ENCODE peak calls at places on chromosomes 5 and 9, in six cellular contexts. S, Y, B, H, V and Q are unnamed samples. For H3K4me1, the result is how much of the 10 kb centered on the place peaks cover.

GRCh38 chr5:166509085-166509484 is 1782.4 kb upstream of the WWC1 start:
- DNase-seq in Y (peak), H (no peak), V (no peak), S (peak), B (no peak), Q (no peak)

GRCh38 chr9:84697494-84698114 is 28.1 kb downstream of the NTRK2 start:
- DNase-seq in V (peak), B (peak), H (peak), S (peak), Y (peak), Q (peak)

GRCh38 chr9:90259302-90260246 is 383.1 kb downstream of the DIRAS2 start:
- DNase-seq in B (no peak), S (no peak), V (no peak), Y (no peak), H (no peak), Q (no peak)

GRCh38 chr9:73426226-73426625 is 274.6 kb downstream of the ANXA1 start:
- DNase-seq in S (no peak), B (no peak), H (no peak), V (no peak), Y (no peak), Q (no peak)

GRCh38 chr5:125487231-125487630 is 740.8 kb upstream of the ZNF608 start:
- DNase-seq in H (peak), Y (no peak), V (no peak), S (no peak), B (no peak), Q (no peak)

GRCh38 chr5:123429993-123430392 is 6.8 kb upstream of the CEP120 start:
- DNase-seq in H (peak), Y (peak), S (no peak), V (no peak), B (no peak), Q (peak)

GRCh38 chr9:76557674-76558073 is 98.7 kb downstream of the GCNT1 start:
- DNase-seq in S (no peak), B (no peak), Y (peak), V (no peak), H (peak), Q (no peak)

GRCh38 chr5:80109549-80110478 is 74.7 kb downstream of the THBS4 start:
- DNase-seq in V (no peak), B (no peak), Y (no peak), S (no peak), H (no peak), Q (no peak)

GRCh38 chr9:116238751-116239340 is 85.3 kb downstream of the PAPPA start:
- DNase-seq in B (no peak), Y (peak), S (no peak), V (no peak), H (peak), Q (no peak)

GRCh38 chr5:134511796-134512660 is 13.4 kb upstream of the JADE2 start:
- DNase-seq in Y (peak), V (peak), H (peak), S (no peak), B (peak), Q (peak)

GRCh38 chr5:33321026-33321425 is 119.7 kb upstream of the TARS1 start:
- DNase-seq in B (no peak), V (no peak), S (no peak), H (peak), Y (peak), Q (peak)

GRCh38 chr9:87267701-87268100 is 230.0 kb upstream of the DAPK1 start:
- DNase-seq in B (no peak), S (no peak), Y (no peak), V (peak), H (no peak), Q (no peak)

GRCh38 chr5:178765753-178766300 is 35.4 kb upstream of the ZNF354A start:
- DNase-seq in V (no peak), H (no peak), Y (no peak), S (no peak), B (peak), Q (peak)

GRCh38 chr9:127561491-127562270 is 50.4 kb upstream of the STXBP1 start:
- DNase-seq in Y (peak), V (peak), H (peak), S (no peak), B (peak), Q (peak)

GRCh38 chr5:138666226-138666742 is 86.9 kb upstream of the CTNNA1 start:
- DNase-seq in Y (no peak), H (no peak), V (no peak), B (no peak), S (no peak), Q (no peak)

GRCh38 chr9:116087246-116087645 is 66.3 kb upstream of the PAPPA start:
- DNase-seq in B (peak), H (peak), S (no peak), V (peak), Y (peak), Q (peak)

GRCh38 chr9:85258823-85259370 is 482.9 kb downstream of the AGTPBP1 start:
- DNase-seq in H (no peak), B (peak), V (peak), Y (peak), S (peak), Q (peak)

GRCh38 chr9:116585896-116586295 is 101.2 kb upstream of the TRIM32 start:
- DNase-seq in H (no peak), S (no peak), Y (no peak), V (no peak), B (no peak), Q (no peak)

GRCh38 chr9:93320591-93321219 is 130.8 kb upstream of the FAM120A start:
- DNase-seq in B (no peak), S (no peak), V (no peak), H (no peak), Y (no peak), Q (no peak)

GRCh38 chr9:83219154-83219923 is 156.4 kb upstream of the RASEF start:
- DNase-seq in B (peak), S (no peak), H (peak), V (peak), Y (peak), Q (no peak)

GRCh38 chr5:54619732-54620582 is 102.4 kb downstream of the SNX18 start:
- DNase-seq in B (no peak), S (no peak), V (no peak), H (peak), Y (peak), Q (no peak)

GRCh38 chr5:111124793-111125192 is 32.6 kb downstream of the WDR36 start:
- DNase-seq in Y (no peak), S (no peak), B (no peak), V (no peak), H (no peak), Q (peak)

DNA sequence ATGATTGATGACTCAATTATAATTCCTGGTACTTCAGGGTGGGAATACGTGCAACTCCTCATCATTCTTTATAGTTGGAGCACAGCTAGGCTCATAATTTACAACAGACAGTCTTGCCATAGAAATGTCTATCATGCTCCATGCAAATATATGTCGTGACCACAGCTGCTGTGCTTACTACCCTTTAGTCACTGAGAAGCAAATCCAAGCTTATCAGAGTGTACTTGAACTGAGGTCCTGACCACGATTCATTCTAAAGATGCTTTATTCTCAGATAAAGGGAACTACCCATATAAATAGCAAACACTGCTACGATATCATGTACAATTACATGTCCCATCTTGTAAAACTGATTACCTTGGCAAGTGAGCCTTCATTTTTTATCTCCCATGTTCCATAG is 52.0 kb downstream of the STRBP start:
- DNase-seq in B (no peak), V (no peak), H (no peak), Y (peak), S (no peak), Q (no peak)
- H3K4me1 ChIP-seq in B (under half), V (under half), H (under half), Y (under half), S (under half), Q (under half)

GRCh38 chr5:3344671-3345070 is 251.0 kb upstream of the IRX1 start:
- DNase-seq in B (no peak), V (no peak), H (no peak), Y (no peak), S (no peak), Q (no peak)

GRCh38 chr5:3346111-3346820 is 249.4 kb upstream of the IRX1 start:
- DNase-seq in V (no peak), B (peak), H (no peak), Y (no peak), S (no peak), Q (no peak)

GRCh38 chr5:3343911-3344310 is 251.7 kb upstream of the IRX1 start:
- DNase-seq in H (no peak), V (no peak), S (no peak), Y (no peak), B (no peak), Q (no peak)

GRCh38 chr5:3343211-3343610 is 252.4 kb upstream of the IRX1 start:
- DNase-seq in Y (no peak), B (no peak), S (no peak), V (no peak), H (no peak), Q (no peak)

GRCh38 chr5:3345195-3345594 is 250.4 kb upstream of the IRX1 start:
- DNase-seq in B (no peak), Y (no peak), V (no peak), H (no peak), S (no peak), Q (no peak)
- H3K4me1 ChIP-seq in B (under half), Y (under half), V (under half), H (under half), S (under half), Q (under half)

GRCh38 chr5:56152437-56152836 is 80.7 kb downstream of the ANKRD55 start:
- DNase-seq in H (no peak), B (no peak), Y (no peak), S (no peak), V (no peak), Q (no peak)
- H3K4me1 ChIP-seq in H (under half), B (under half), Y (under half), S (under half), V (under half), Q (under half)

GRCh38 chr9:38065369-38066075 is 3.5 kb downstream of the SHB start:
- DNase-seq in V (no peak), B (no peak), Y (no peak), S (no peak), H (no peak), Q (no peak)
- H3K4me1 ChIP-seq in V (under half), B (half or more), Y (under half), S (under half), H (under half), Q (under half)

GRCh38 chr9:133991964-133992779 is at the start of gene VAV2:
- DNase-seq in Y (peak), H (peak), S (peak), B (peak), V (peak), Q (peak)

GRCh38 chr9:133993635-133994253 is 1.6 kb upstream of the VAV2 start:
- DNase-seq in H (no peak), S (no peak), Y (no peak), V (peak), B (no peak), Q (no peak)

GRCh38 chr9:133994359-133995011 is 2.4 kb upstream of the VAV2 start:
- DNase-seq in H (peak), V (peak), Y (peak), S (peak), B (peak), Q (peak)

GRCh38 chr9:133991211-133991921 is 758 bp downstream of the VAV2 start:
- DNase-seq in H (no peak), B (no peak), S (no peak), Y (no peak), V (peak), Q (no peak)

GRCh38 chr9:133992780-133993634 is 883 bp upstream of the VAV2 start:
- DNase-seq in S (peak), V (peak), H (peak), B (peak), Y (peak), Q (peak)
- H3K4me1 ChIP-seq in S (under half), V (under half), H (under half), B (under half), Y (under half), Q (under half)

DNA sequence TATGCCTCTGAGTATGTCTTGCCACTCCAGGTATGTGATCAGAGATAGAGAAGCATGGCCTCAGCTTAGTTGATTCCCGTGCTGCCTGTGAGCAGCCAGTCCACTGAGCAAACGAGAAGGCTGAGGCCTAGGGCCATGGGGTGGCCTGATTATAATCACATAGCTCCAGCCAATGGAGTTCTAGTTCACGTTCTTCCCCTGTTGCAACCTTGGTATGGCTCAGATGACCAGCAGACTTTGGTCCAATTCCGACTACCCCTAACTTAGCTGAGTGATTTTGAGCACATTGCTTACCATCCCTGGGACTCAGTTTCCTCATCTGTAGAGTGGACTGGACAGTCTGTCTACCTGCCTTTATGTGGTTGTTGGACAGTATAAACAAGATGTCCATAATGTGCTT is 68.4 kb downstream of the PPARGC1B start:
- DNase-seq in V (no peak), S (no peak), Y (no peak), H (no peak), B (no peak), Q (no peak)
- H3K4me1 ChIP-seq in V (under half), S (under half), Y (under half), H (under half), B (under half), Q (under half)

GRCh38 chr5:172940242-172941066 is 18.8 kb upstream of the RPL26L1 start:
- DNase-seq in H (no peak), V (peak), S (no peak), Y (no peak), B (no peak), Q (no peak)

GRCh38 chr5:172941067-172941516 is 18.1 kb upstream of the RPL26L1 start:
- DNase-seq in B (no peak), Y (no peak), V (peak), S (no peak), H (no peak), Q (no peak)

GRCh38 chr5:172943283-172943841 is 15.9 kb upstream of the RPL26L1 start:
- DNase-seq in S (no peak), V (peak), B (no peak), H (peak), Y (peak), Q (no peak)

GRCh38 chr5:172943906-172944305 is 15.3 kb upstream of the RPL26L1 start:
- DNase-seq in B (no peak), H (no peak), V (peak), S (no peak), Y (no peak), Q (no peak)

DNA sequence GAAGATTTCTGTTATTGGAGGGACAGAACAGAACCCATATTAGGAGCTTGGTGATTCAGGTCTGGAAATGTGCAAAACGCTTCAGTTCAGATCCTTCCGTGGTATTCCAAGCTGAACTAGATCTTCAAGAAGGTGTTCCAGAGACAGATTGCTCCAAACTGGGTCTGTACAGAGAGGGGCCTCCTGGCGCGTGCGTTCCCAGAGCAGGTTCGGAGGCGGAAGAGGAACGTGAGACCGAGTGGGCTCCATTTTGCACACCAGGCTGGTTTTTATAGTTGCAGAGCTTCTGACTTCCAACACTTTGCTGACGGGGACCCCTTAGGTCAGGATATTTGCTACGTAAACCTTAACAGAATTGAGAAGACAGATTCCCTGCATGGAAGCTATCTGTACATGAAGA is 16.7 kb upstream of the RPL26L1 start:
- DNase-seq in S (no peak), B (no peak), Y (no peak), H (no peak), V (peak), Q (no peak)
- H3K4me1 ChIP-seq in S (under half), B (under half), Y (under half), H (under half), V (under half), Q (under half)

DNA sequence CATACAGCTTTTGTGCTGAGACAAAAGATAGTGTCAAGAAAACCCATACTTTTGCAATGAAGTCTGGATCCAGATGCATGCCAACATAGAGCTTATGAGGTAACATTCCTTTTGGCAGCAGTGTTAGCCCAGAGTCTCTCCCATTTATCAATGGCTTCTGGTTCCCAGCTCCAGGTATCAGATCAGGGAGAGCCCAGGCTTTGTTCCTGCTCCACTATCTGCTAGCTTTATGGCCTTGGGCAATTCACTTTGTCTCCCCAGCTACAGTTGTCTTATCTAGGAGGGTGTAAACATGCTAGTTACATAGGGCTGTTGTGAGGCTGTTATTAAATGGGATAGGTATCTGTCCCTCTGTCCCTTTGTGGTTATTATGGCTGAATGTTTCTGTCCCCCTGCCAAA is 55.7 kb downstream of the CCDC192 start:
- DNase-seq in H (no peak), V (no peak), B (no peak), Y (peak), S (no peak), Q (no peak)
- H3K4me1 ChIP-seq in H (under half), V (under half), B (under half), Y (under half), S (under half), Q (under half)

GRCh38 chr9:123043081-123043939 is 9.8 kb downstream of the GPR21 start:
- DNase-seq in V (no peak), H (no peak), B (no peak), S (no peak), Y (no peak), Q (no peak)
- H3K4me1 ChIP-seq in V (under half), H (under half), B (under half), S (under half), Y (under half), Q (under half)